ENCODE peak calls at places on chromosomes 4 and X, in eight cellular contexts. U is K562, Y is psoas muscle, J is heart left ventricle, O is PC-9, I is amygdala, A is substantia nigra, K is EL. Q is an unnamed sample.

GRCh38 chr4:5895287-5895686 is 2.4 kb upstream of the CRMP1 start:
- DNase-seq in U (no peak), Y (no peak), J (no peak), O (no peak), I (no peak), A (no peak), K (no peak), Q (no peak)

GRCh38 chr4:24032371-24032989 is 142.6 kb upstream of the PPARGC1A start:
- DNase-seq in U (peak; percentile 3), Y (peak; percentile 14), J (no peak), O (no peak), I (no peak), A (no peak), K (peak; percentile 11), Q (no peak)

GRCh38 chr4:74451214-74451661 is 6.3 kb downstream of the AREG start:
- DNase-seq in U (peak; percentile 82), Y (no peak), J (no peak), O (peak; percentile 62), I (no peak), A (no peak), K (peak; percentile 68), Q (no peak)

GRCh38 chr4:30720021-30720655 is at the start of gene PCDH7:
- DNase-seq in U (no peak), Y (no peak), J (peak; percentile 28), O (peak; percentile 72), I (peak; percentile 25), A (no peak), K (peak; percentile 58), Q (no peak)

GRCh38 chrX:54950730-54951375 is 30.2 kb downstream of the TRO start:
- DNase-seq in U (no peak), Y (no peak), J (no peak), O (no peak), I (no peak), A (no peak), K (no peak), Q (no peak)

GRCh38 chr4:112099701-112100289 is 45.5 kb upstream of the FAM241A start:
- DNase-seq in U (peak; percentile 51), Y (no peak), J (no peak), O (peak; percentile 63), I (no peak), A (no peak), K (peak; percentile 55), Q (no peak)

GRCh38 chrX:106150701-106151100 is 17.4 kb upstream of the PWWP3B start:
- DNase-seq in U (no peak), Y (no peak), J (no peak), O (no peak), I (no peak), A (no peak), K (no peak), Q (no peak)

GRCh38 chr4:60463846-60464502 is 736.2 kb upstream of the ADGRL3 start:
- DNase-seq in U (peak; percentile 0), Y (no peak), J (no peak), O (no peak), I (no peak), A (no peak), K (peak; percentile 32), Q (no peak)

GRCh38 chr4:83772680-83773079 is 236.8 kb downstream of the GPAT3 start:
- DNase-seq in U (no peak), Y (no peak), J (no peak), O (no peak), I (no peak), A (no peak), K (no peak), Q (no peak)

GRCh38 chrX:39688576-39689373 is 409.0 kb downstream of the BCOR start:
- DNase-seq in U (peak; percentile 79), Y (peak; percentile 66), J (peak; percentile 77), O (no peak), I (peak; percentile 56), A (peak; percentile 62), K (peak; percentile 48), Q (peak; percentile 12)

GRCh38 chrX:104135677-104136076 is 21.1 kb downstream of the SLC25A53 start:
- DNase-seq in U (no peak), Y (no peak), J (no peak), O (no peak), I (no peak), A (no peak), K (peak; percentile 1), Q (no peak)

GRCh38 chrX:105375816-105376215 is 155.3 kb upstream of the TEX13A start:
- DNase-seq in U (no peak), Y (no peak), J (no peak), O (no peak), I (no peak), A (no peak), K (no peak), Q (no peak)

Q was measured in CMK.